ENCODE peak calls at places on chromosomes 11 and 22, in seven cellular contexts. S is HCT116, Z is AG10803, I is HFF-Myc, B is BE2C, H is progenitor cell of endocrine pancreas, W is nephron progenitor cell. D is an unnamed sample.

GRCh38 chr11:31412946-31413345 is 43.3 kb downstream of the DNAJC24 start:
- DNase-seq in S (no peak), Z (peak), I (no peak), B (no peak), H (no peak), W (no peak), D (no peak)

GRCh38 chr22:37101311-37102063 is 8.0 kb downstream of the TMPRSS6 start:
- DNase-seq in S (no peak), Z (no peak), I (no peak), B (no peak), H (no peak), W (no peak), D (no peak)

GRCh38 chr11:72014761-72015320 is 16.1 kb downstream of the IL18BP start:
- DNase-seq in S (no peak), Z (no peak), I (no peak), B (no peak), H (no peak), W (no peak), D (no peak)

GRCh38 chr11:77821349-77821851 is 456 bp downstream of the AAMDC start:
- DNase-seq in S (no peak), Z (peak), I (no peak), B (peak), H (no peak), W (peak), D (no peak)

GRCh38 chr11:72764503-72764902 is 12.3 kb upstream of the ARAP1 start:
- DNase-seq in S (no peak), Z (no peak), I (no peak), B (no peak), H (no peak), W (no peak), D (no peak)

GRCh38 chr11:59145534-59145933 is 2.9 kb downstream of the FAM111A start:
- DNase-seq in S (no peak), Z (peak), I (no peak), B (no peak), H (no peak), W (no peak), D (no peak)

GRCh38 chr11:69501891-69502860 is 20.7 kb downstream of the LINC01488 start:
- DNase-seq in S (no peak), Z (no peak), I (no peak), B (no peak), H (no peak), W (no peak), D (no peak)

GRCh38 chr11:1520209-1520986 is 33.8 kb upstream of the MOB2 start:
- DNase-seq in S (no peak), Z (no peak), I (no peak), B (no peak), H (no peak), W (no peak), D (no peak)

GRCh38 chr11:117584056-117584830 is 212.8 kb downstream of the DSCAML1 start:
- DNase-seq in S (no peak), Z (peak), I (no peak), B (no peak), H (no peak), W (no peak), D (no peak)

GRCh38 chr11:19803506-19803998 is 90.9 kb downstream of the NAV2 start:
- DNase-seq in S (no peak), Z (no peak), I (no peak), B (no peak), H (no peak), W (no peak), D (no peak)

GRCh38 chr11:109439684-109440083 is 17.7 kb downstream of the C11orf87 start:
- DNase-seq in S (no peak), Z (no peak), I (no peak), B (no peak), H (no peak), W (no peak), D (no peak)

GRCh38 chr11:66268953-66269906 is 791 bp downstream of the RAB1B start:
- DNase-seq in S (no peak), Z (peak), I (peak), B (no peak), H (peak), W (peak), D (no peak)

GRCh38 chr11:110319501-110319900 is 23.1 kb upstream of the RDX start:
- DNase-seq in S (no peak), Z (no peak), I (no peak), B (no peak), H (no peak), W (no peak), D (no peak)

GRCh38 chr22:49621601-49622210 is 206.0 kb downstream of the BRD1 start:
- DNase-seq in S (no peak), Z (no peak), I (no peak), B (no peak), H (no peak), W (no peak), D (no peak)

GRCh38 chr11:27693398-27693797 is 6.9 kb downstream of the BDNF start:
- DNase-seq in S (no peak), Z (no peak), I (no peak), B (no peak), H (no peak), W (no peak), D (no peak)

GRCh38 chr22:26045051-26045450 is 124.2 kb upstream of the SEZ6L start:
- DNase-seq in S (no peak), Z (no peak), I (no peak), B (no peak), H (no peak), W (no peak), D (no peak)

GRCh38 chr11:101127699-101128570 is 1.7 kb downstream of the PGR start:
- DNase-seq in S (no peak), Z (no peak), I (no peak), B (peak), H (peak), W (peak), D (peak)

GRCh38 chr22:44486538-44486937 is 11.5 kb downstream of the RTL6 start:
- DNase-seq in S (no peak), Z (no peak), I (no peak), B (peak), H (no peak), W (no peak), D (no peak)

DNA sequence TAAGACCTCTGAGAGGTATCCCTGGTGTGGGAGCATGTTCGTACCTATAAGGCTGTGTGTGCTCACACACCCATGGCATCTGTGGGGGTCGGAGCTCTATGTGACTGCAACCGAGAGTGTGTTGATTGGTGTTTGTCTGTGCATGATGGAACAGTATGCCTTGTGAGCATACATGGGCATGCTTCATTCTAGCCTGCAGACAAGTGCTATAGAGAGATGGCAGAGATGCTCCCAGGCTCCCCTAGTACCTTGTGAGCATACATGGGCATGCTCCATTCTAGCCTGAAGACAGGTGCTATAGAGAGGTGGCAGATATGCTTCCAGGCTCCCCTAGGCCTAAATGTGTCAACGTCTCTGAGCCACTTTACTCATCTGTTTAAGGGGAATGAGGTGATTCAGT is 447.5 kb downstream of the INSC start:
- DNase-seq in S (no peak), Z (no peak), I (no peak), B (no peak), H (no peak), W (no peak), D (no peak)
- TF ChIP-seq CTCF in S (no peak), Z (no peak), I (no peak), B (no peak), H (no peak), W (no peak), D (no peak)

GRCh38 chr22:21775061-21775460 is 39.5 kb upstream of the YPEL1 start:
- DNase-seq in S (no peak), Z (peak), I (peak), B (no peak), H (no peak), W (no peak), D (no peak)
- TF ChIP-seq CTCF in S (no peak), Z (no peak), I (no peak), B (no peak), H (no peak), W (no peak), D (peak)

GRCh38 chr11:16252373-16252772 is 104.0 kb downstream of the SOX6 start:
- DNase-seq in S (no peak), Z (peak), I (no peak), B (no peak), H (no peak), W (no peak), D (no peak)
- TF ChIP-seq CTCF in S (peak), Z (peak), I (peak), B (peak), H (peak), W (peak), D (peak)

GRCh38 chr22:19783531-19784395 is 23.2 kb downstream of the TBX1 start:
- DNase-seq in S (no peak), Z (no peak), I (no peak), B (no peak), H (no peak), W (no peak), D (no peak)
- TF ChIP-seq CTCF in S (no peak), Z (no peak), I (no peak), B (no peak), H (no peak), W (no peak), D (no peak)

GRCh38 chr11:130897262-130898182 is 18.8 kb downstream of the SNX19 start:
- DNase-seq in S (no peak), Z (peak), I (no peak), B (no peak), H (no peak), W (no peak), D (no peak)
- TF ChIP-seq CTCF in S (no peak), Z (no peak), I (no peak), B (no peak), H (no peak), W (no peak), D (no peak)

GRCh38 chr22:40323681-40324083 is 22.6 kb upstream of the ADSL start:
- DNase-seq in S (no peak), Z (peak), I (no peak), B (no peak), H (no peak), W (no peak), D (no peak)
- TF ChIP-seq CTCF in S (no peak), Z (no peak), I (no peak), B (no peak), H (no peak), W (no peak), D (no peak)

D was measured in type B pancreatic cell.